ENCODE peak calls at places on chromosome 13, in five cellular contexts. One of them, this sample, is unnamed.

GRCh38 chr13:57704031-57704430 is 72.5 kb downstream of the PCDH17 start:
- DNase-seq in body of pancreas: no peak
- DNase-seq in HL-60: no peak
- DNase-seq in GM20000: no peak
- DNase-seq in fibroblast of pulmonary artery: no peak
- DNase-seq in this sample: no peak

GRCh38 chr13:20418953-20419352 is 106.7 kb downstream of the CRYL1 start:
- DNase-seq in body of pancreas: no peak
- DNase-seq in HL-60: no peak
- DNase-seq in GM20000: no peak
- DNase-seq in fibroblast of pulmonary artery: no peak
- DNase-seq in this sample: no peak

GRCh38 chr13:51035469-51035868 is 75.6 kb downstream of the C13orf42 start:
- DNase-seq in body of pancreas: no peak
- DNase-seq in HL-60: no peak
- DNase-seq in GM20000: no peak
- DNase-seq in fibroblast of pulmonary artery: no peak
- DNase-seq in this sample: no peak

GRCh38 chr13:107900775-107901174 is 314.6 kb downstream of the LIG4 start:
- DNase-seq in body of pancreas: no peak
- DNase-seq in HL-60: no peak
- DNase-seq in GM20000: no peak
- DNase-seq in fibroblast of pulmonary artery: peak; percentile 50
- DNase-seq in this sample: no peak

GRCh38 chr13:96994030-96994848 is at the start of gene OXGR1:
- DNase-seq in body of pancreas: no peak
- DNase-seq in HL-60: no peak
- DNase-seq in GM20000: no peak
- DNase-seq in fibroblast of pulmonary artery: no peak
- DNase-seq in this sample: no peak

GRCh38 chr13:75666646-75667351 is 30.7 kb downstream of the LMO7 start:
- DNase-seq in body of pancreas: no peak
- DNase-seq in HL-60: no peak
- DNase-seq in GM20000: no peak
- DNase-seq in fibroblast of pulmonary artery: peak; percentile 66
- DNase-seq in this sample: no peak

GRCh38 chr13:50130686-50131051 is 115.4 kb downstream of the KCNRG start:
- DNase-seq in body of pancreas: no peak
- DNase-seq in HL-60: no peak
- DNase-seq in GM20000: peak; percentile 36
- DNase-seq in fibroblast of pulmonary artery: peak; percentile 69
- DNase-seq in this sample: no peak

GRCh38 chr13:77584111-77584510 is 48.6 kb downstream of the SCEL start:
- DNase-seq in body of pancreas: no peak
- DNase-seq in HL-60: no peak
- DNase-seq in GM20000: no peak
- DNase-seq in fibroblast of pulmonary artery: no peak
- DNase-seq in this sample: no peak

GRCh38 chr13:25170554-25171107 is 1.5 kb downstream of the AMER2 start:
- DNase-seq in body of pancreas: no peak
- DNase-seq in HL-60: no peak
- DNase-seq in GM20000: peak; percentile 47
- DNase-seq in fibroblast of pulmonary artery: no peak
- DNase-seq in this sample: no peak

GRCh38 chr13:18964942-18965341 is 216.7 kb downstream of the TUBA3C start:
- DNase-seq in body of pancreas: no peak
- DNase-seq in HL-60: no peak
- DNase-seq in GM20000: no peak
- DNase-seq in fibroblast of pulmonary artery: no peak
- DNase-seq in this sample: no peak

GRCh38 chr13:50140742-50141659 is 125.8 kb downstream of the KCNRG start:
- DNase-seq in body of pancreas: no peak
- DNase-seq in HL-60: peak; percentile 58
- DNase-seq in GM20000: no peak
- DNase-seq in fibroblast of pulmonary artery: no peak
- DNase-seq in this sample: no peak

GRCh38 chr13:25898991-25899390 is 152.8 kb downstream of the SHISA2 start:
- DNase-seq in body of pancreas: no peak
- DNase-seq in HL-60: no peak
- DNase-seq in GM20000: no peak
- DNase-seq in fibroblast of pulmonary artery: no peak
- DNase-seq in this sample: no peak

GRCh38 chr13:26061947-26062346 is 10.1 kb upstream of the SHISA2 start:
- DNase-seq in body of pancreas: no peak
- DNase-seq in HL-60: no peak
- DNase-seq in GM20000: no peak
- DNase-seq in fibroblast of pulmonary artery: peak; percentile 53
- DNase-seq in this sample: no peak

GRCh38 chr13:27797228-27797624 is 4.9 kb downstream of the GSX1 start:
- DNase-seq in body of pancreas: peak; percentile 4
- DNase-seq in HL-60: no peak
- DNase-seq in GM20000: no peak
- DNase-seq in fibroblast of pulmonary artery: peak; percentile 31
- DNase-seq in this sample: no peak
- TF ChIP-seq CTCF in body of pancreas: no peak
- TF ChIP-seq CTCF in HL-60: no peak
- TF ChIP-seq CTCF in GM20000: no peak
- TF ChIP-seq CTCF in fibroblast of pulmonary artery: peak; percentile 15
- TF ChIP-seq CTCF in this sample: no peak

GRCh38 chr13:94345374-94346195 is 133.9 kb downstream of the DCT start:
- DNase-seq in body of pancreas: no peak
- DNase-seq in HL-60: no peak
- DNase-seq in GM20000: no peak
- DNase-seq in fibroblast of pulmonary artery: peak; percentile 70
- DNase-seq in this sample: no peak
- TF ChIP-seq CTCF in body of pancreas: no peak
- TF ChIP-seq CTCF in HL-60: no peak
- TF ChIP-seq CTCF in GM20000: no peak
- TF ChIP-seq CTCF in fibroblast of pulmonary artery: peak; percentile 21
- TF ChIP-seq CTCF in this sample: no peak

DNA sequence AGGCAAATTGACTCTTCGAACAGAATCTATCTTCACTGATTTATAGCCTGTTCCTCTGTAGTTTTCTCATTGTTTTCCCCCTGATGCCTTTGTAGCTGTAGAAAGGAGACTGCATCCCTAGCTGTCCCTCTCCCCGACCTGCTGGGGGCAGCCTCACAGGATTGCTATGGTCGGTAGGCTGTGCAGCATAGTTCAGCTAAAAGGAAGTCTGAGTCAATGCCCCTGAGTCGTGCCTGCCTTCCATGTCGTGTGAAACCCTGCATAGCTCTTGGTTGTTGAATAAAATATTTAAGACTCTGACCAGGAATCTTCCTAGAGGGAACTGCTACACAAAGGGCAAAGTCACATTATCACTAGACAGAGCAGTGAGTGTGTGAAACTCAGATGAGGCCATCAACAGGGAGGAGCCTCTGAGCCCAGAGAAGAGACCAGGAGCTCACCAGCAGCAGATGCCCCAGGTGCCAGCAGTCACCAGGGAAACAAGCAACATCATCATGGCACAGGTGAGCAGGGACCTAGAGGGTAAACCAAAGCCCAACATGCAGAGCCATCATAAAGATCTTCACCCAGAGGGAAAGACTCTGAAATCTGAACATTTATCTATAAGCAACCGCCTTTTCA is 108.4 kb upstream of the NBEA start:
- DNase-seq in body of pancreas: no peak
- DNase-seq in HL-60: no peak
- DNase-seq in GM20000: no peak
- DNase-seq in fibroblast of pulmonary artery: peak; percentile 7
- DNase-seq in this sample: no peak
- TF ChIP-seq CTCF in body of pancreas: no peak
- TF ChIP-seq CTCF in HL-60: no peak
- TF ChIP-seq CTCF in GM20000: no peak
- TF ChIP-seq CTCF in fibroblast of pulmonary artery: peak; percentile 3
- TF ChIP-seq CTCF in this sample: no peak

GRCh38 chr13:31044658-31045620 is 112.5 kb downstream of the TEX26 start:
- DNase-seq in body of pancreas: no peak
- DNase-seq in HL-60: no peak
- DNase-seq in GM20000: no peak
- DNase-seq in fibroblast of pulmonary artery: no peak
- DNase-seq in this sample: no peak
- TF ChIP-seq CTCF in body of pancreas: no peak
- TF ChIP-seq CTCF in HL-60: no peak
- TF ChIP-seq CTCF in GM20000: no peak
- TF ChIP-seq CTCF in fibroblast of pulmonary artery: no peak
- TF ChIP-seq CTCF in this sample: no peak

GRCh38 chr13:35771898-35772297 is 295.4 kb upstream of the MAB21L1 start:
- DNase-seq in body of pancreas: no peak
- DNase-seq in HL-60: no peak
- DNase-seq in GM20000: no peak
- DNase-seq in fibroblast of pulmonary artery: peak; percentile 64
- DNase-seq in this sample: no peak
- TF ChIP-seq CTCF in body of pancreas: no peak
- TF ChIP-seq CTCF in HL-60: no peak
- TF ChIP-seq CTCF in GM20000: no peak
- TF ChIP-seq CTCF in fibroblast of pulmonary artery: no peak
- TF ChIP-seq CTCF in this sample: no peak

DNA sequence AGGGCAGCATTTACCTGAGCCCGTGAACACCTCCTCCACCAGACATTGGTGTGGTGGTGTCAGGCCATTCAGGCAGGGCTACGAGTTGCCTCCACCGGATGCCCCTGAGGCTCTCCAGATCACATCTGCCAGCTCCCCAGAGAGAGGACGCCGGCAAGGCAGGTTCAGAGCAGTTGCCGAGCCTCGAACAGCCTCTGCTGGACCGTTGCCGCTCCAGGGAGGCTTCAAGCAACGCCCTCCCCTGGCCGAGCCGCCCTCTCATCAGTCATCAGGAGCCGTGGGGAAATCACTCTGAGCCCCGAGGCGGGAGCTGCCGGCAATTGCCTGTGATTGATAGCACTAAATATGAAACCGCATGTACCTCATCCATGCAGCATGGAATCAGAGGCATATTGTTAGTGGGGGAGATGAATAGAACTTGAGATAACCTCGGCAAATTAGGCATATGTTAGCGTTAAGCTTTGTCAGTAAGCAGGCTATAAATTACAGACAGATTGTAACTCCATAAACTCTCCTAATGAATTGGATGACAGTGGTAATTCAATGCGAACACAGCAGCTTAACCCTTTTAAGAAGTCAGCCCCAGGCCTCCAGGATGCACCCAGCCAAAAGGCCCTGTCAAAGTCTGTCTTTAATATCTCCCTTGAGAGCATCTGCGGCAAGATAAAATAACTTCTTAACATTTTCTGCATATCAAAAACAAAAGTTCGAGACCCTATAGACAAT is 29.8 kb upstream of the SPACA7 start:
- DNase-seq in body of pancreas: no peak
- DNase-seq in HL-60: no peak
- DNase-seq in GM20000: no peak
- DNase-seq in fibroblast of pulmonary artery: no peak
- DNase-seq in this sample: no peak
- TF ChIP-seq CTCF in body of pancreas: no peak
- TF ChIP-seq CTCF in HL-60: no peak
- TF ChIP-seq CTCF in GM20000: no peak
- TF ChIP-seq CTCF in fibroblast of pulmonary artery: no peak
- TF ChIP-seq CTCF in this sample: no peak

DNA sequence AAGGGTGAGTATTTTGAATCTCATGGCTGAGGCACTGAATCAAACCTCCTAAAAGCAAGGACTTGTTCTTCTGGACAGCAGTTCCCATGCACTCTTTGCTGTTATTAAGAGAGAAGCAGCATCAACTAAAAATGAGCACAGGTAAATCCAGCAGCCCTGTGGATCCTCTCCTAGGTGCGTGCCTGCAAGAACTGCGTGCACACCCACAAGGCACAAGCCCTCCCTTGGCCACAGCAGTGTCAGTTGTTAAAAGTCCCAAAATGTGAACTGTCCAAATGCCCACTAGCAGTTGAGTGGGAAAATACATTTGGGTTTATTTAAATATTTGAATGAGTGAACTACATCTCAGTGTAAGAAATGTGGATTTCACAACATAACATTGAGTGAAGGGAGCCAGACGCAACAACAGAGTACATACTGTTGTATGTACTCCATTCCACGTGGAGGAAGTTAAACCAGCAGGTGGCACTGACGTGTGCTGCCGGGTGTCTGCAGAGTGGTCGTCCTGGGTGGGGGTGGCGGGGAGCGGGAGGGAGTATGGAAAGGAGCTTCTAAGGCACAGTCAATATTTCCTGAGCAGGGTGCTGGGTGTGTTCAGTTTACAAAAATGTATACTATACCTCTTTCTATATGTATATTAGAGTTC is 266.4 kb downstream of the NALCN start:
- DNase-seq in body of pancreas: no peak
- DNase-seq in HL-60: no peak
- DNase-seq in GM20000: no peak
- DNase-seq in fibroblast of pulmonary artery: peak; percentile 60
- DNase-seq in this sample: no peak
- TF ChIP-seq CTCF in body of pancreas: no peak
- TF ChIP-seq CTCF in HL-60: no peak
- TF ChIP-seq CTCF in GM20000: no peak
- TF ChIP-seq CTCF in fibroblast of pulmonary artery: peak; percentile 28
- TF ChIP-seq CTCF in this sample: no peak

GRCh38 chr13:42333613-42334328 is 61.8 kb downstream of the AKAP11 start:
- DNase-seq in body of pancreas: no peak
- DNase-seq in HL-60: no peak
- DNase-seq in GM20000: peak; percentile 59
- DNase-seq in fibroblast of pulmonary artery: peak; percentile 67
- DNase-seq in this sample: peak; percentile 60
- TF ChIP-seq CTCF in body of pancreas: no peak
- TF ChIP-seq CTCF in HL-60: peak; percentile 16
- TF ChIP-seq CTCF in GM20000: peak; percentile 57
- TF ChIP-seq CTCF in fibroblast of pulmonary artery: peak; percentile 70
- TF ChIP-seq CTCF in this sample: peak; percentile 78

GRCh38 chr13:39417131-39417530 is 185.9 kb downstream of the LHFPL6 start:
- DNase-seq in body of pancreas: no peak
- DNase-seq in HL-60: no peak
- DNase-seq in GM20000: no peak
- DNase-seq in fibroblast of pulmonary artery: peak; percentile 34
- DNase-seq in this sample: no peak
- TF ChIP-seq CTCF in body of pancreas: no peak
- TF ChIP-seq CTCF in HL-60: no peak
- TF ChIP-seq CTCF in GM20000: no peak
- TF ChIP-seq CTCF in fibroblast of pulmonary artery: peak; percentile 37
- TF ChIP-seq CTCF in this sample: no peak

GRCh38 chr13:33052446-33052845 is 36.2 kb downstream of the KL start:
- DNase-seq in body of pancreas: no peak
- DNase-seq in HL-60: no peak
- DNase-seq in GM20000: no peak
- DNase-seq in fibroblast of pulmonary artery: peak; percentile 18
- DNase-seq in this sample: no peak

GRCh38 chr13:33058816-33059215 is 42.6 kb downstream of the KL start:
- DNase-seq in body of pancreas: no peak
- DNase-seq in HL-60: no peak
- DNase-seq in GM20000: no peak
- DNase-seq in fibroblast of pulmonary artery: no peak
- DNase-seq in this sample: no peak

GRCh38 chr13:33053397-33054066 is 37.3 kb downstream of the KL start:
- DNase-seq in body of pancreas: no peak
- DNase-seq in HL-60: no peak
- DNase-seq in GM20000: no peak
- DNase-seq in fibroblast of pulmonary artery: no peak
- DNase-seq in this sample: no peak

GRCh38 chr13:33060815-33061214 is 44.6 kb downstream of the KL start:
- DNase-seq in body of pancreas: no peak
- DNase-seq in HL-60: no peak
- DNase-seq in GM20000: no peak
- DNase-seq in fibroblast of pulmonary artery: no peak
- DNase-seq in this sample: no peak

GRCh38 chr13:33057019-33057785 is 41.0 kb downstream of the KL start:
- DNase-seq in body of pancreas: no peak
- DNase-seq in HL-60: no peak
- DNase-seq in GM20000: peak; percentile 46
- DNase-seq in fibroblast of pulmonary artery: peak; percentile 34
- DNase-seq in this sample: peak; percentile 49
- TF ChIP-seq CTCF in body of pancreas: no peak
- TF ChIP-seq CTCF in HL-60: peak; percentile 20
- TF ChIP-seq CTCF in GM20000: no peak
- TF ChIP-seq CTCF in fibroblast of pulmonary artery: peak; percentile 63
- TF ChIP-seq CTCF in this sample: peak; percentile 21

This sample was measured in GM10248.